ENCODE peak calls at places on chromosome 7, in five cellular contexts. H is body of pancreas, N is left ventricle myocardium inferior, M is AG04450, U is IMR-90. E is an unnamed sample.

GRCh38 chr7:124765401-124766352 is at the start of gene GPR37:
- DNase-seq in H (peak; percentile 70), N (no peak), M (peak; percentile 78), U (peak; percentile 93), E (peak; percentile 75)

GRCh38 chr7:10720042-10720441 is 253.6 kb upstream of the PHF14 start:
- DNase-seq in H (no peak), N (no peak), M (no peak), U (no peak), E (no peak)

GRCh38 chr7:137987968-137988367 is 13.9 kb downstream of the CREB3L2 start:
- DNase-seq in H (no peak), N (no peak), M (no peak), U (no peak), E (no peak)

GRCh38 chr7:145582742-145583303 is 533.8 kb upstream of the CNTNAP2 start:
- DNase-seq in H (no peak), N (no peak), M (no peak), U (no peak), E (no peak)

GRCh38 chr7:5665106-5666025 is 116.1 kb downstream of the RNF216 start:
- DNase-seq in H (peak; percentile 78), N (peak; percentile 43), M (peak; percentile 44), U (peak; percentile 76), E (peak; percentile 76)

GRCh38 chr7:27167170-27167505 is 1.8 kb upstream of the HOXA9 start:
- DNase-seq in H (no peak), N (peak; percentile 1), M (no peak), U (no peak), E (peak; percentile 9)

GRCh38 chr7:27316311-27316710 is 73.7 kb downstream of the EVX1 start:
- DNase-seq in H (no peak), N (no peak), M (no peak), U (no peak), E (no peak)

GRCh38 chr7:69531050-69531449 is 67.2 kb upstream of the AUTS2 start:
- DNase-seq in H (no peak), N (no peak), M (no peak), U (no peak), E (no peak)

GRCh38 chr7:131011976-131012375 is 278.0 kb upstream of the KLF14 start:
- DNase-seq in H (no peak), N (no peak), M (peak; percentile 68), U (peak; percentile 89), E (no peak)

GRCh38 chr7:33677556-33677955 is 227.8 kb upstream of the BMPER start:
- DNase-seq in H (no peak), N (no peak), M (no peak), U (peak; percentile 20), E (no peak)

GRCh38 chr7:42883950-42884349 is 27.9 kb downstream of the C7orf25 start:
- DNase-seq in H (no peak), N (peak; percentile 28), M (no peak), U (peak; percentile 22), E (peak; percentile 28)

GRCh38 chr7:67380858-67381257 is 384.2 kb downstream of the TYW1 start:
- DNase-seq in H (no peak), N (no peak), M (no peak), U (no peak), E (no peak)

GRCh38 chr7:772005-772294 is 44.9 kb upstream of the PRKAR1B start:
- DNase-seq in H (no peak), N (no peak), M (no peak), U (no peak), E (no peak)

GRCh38 chr7:85765698-85766298 is 578.9 kb upstream of the SEMA3D start:
- DNase-seq in H (no peak), N (no peak), M (no peak), U (no peak), E (no peak)

GRCh38 chr7:67377939-67378862 is 381.6 kb downstream of the TYW1 start:
- DNase-seq in H (peak; percentile 75), N (peak; percentile 48), M (peak; percentile 29), U (peak; percentile 61), E (peak; percentile 86)

GRCh38 chr7:6589829-6590644 is at the start of gene INTS15:
- DNase-seq in H (peak; percentile 85), N (peak; percentile 77), M (peak; percentile 39), U (peak; percentile 77), E (peak; percentile 85)

GRCh38 chr7:34165927-34166550 is 260.7 kb downstream of the BMPER start:
- DNase-seq in H (no peak), N (no peak), M (no peak), U (peak; percentile 60), E (no peak)

GRCh38 chr7:91713669-91714068 is 166.8 kb downstream of the MTERF1 start:
- DNase-seq in H (no peak), N (no peak), M (no peak), U (no peak), E (no peak)

GRCh38 chr7:80735330-80735729 is 96.9 kb downstream of the CD36 start:
- DNase-seq in H (no peak), N (peak; percentile 19), M (no peak), U (no peak), E (no peak)

GRCh38 chr7:55774327-55775050 is 88.1 kb downstream of the SEPTIN14 start:
- DNase-seq in H (peak; percentile 51), N (no peak), M (no peak), U (no peak), E (no peak)

GRCh38 chr7:134785842-134786241 is 6.4 kb downstream of the CALD1 start:
- DNase-seq in H (no peak), N (no peak), M (no peak), U (no peak), E (no peak)

GRCh38 chr7:13986208-13986607 is 3.3 kb downstream of the ETV1 start:
- DNase-seq in H (no peak), N (no peak), M (no peak), U (no peak), E (no peak)

GRCh38 chr7:44093102-44093641 is 10.8 kb upstream of the POLM start:
- DNase-seq in H (no peak), N (no peak), M (no peak), U (no peak), E (no peak)

GRCh38 chr7:41711283-41712064 is 8.6 kb upstream of the INHBA start:
- DNase-seq in H (peak; percentile 56), N (no peak), M (no peak), U (peak; percentile 37), E (peak; percentile 52)

GRCh38 chr7:121369462-121369861 is 26.6 kb downstream of the FAM3C start:
- DNase-seq in H (no peak), N (no peak), M (no peak), U (peak; percentile 51), E (no peak)

GRCh38 chr7:80206763-80207162 is 72.1 kb downstream of the GNAI1 start:
- DNase-seq in H (no peak), N (no peak), M (no peak), U (no peak), E (no peak)

GRCh38 chr7:149608168-149608567 is 110.6 kb upstream of the ZNF746 start:
- DNase-seq in H (no peak), N (no peak), M (no peak), U (no peak), E (no peak)
- TF ChIP-seq CTCF in H (no peak), N (no peak), M (no peak), U (no peak), E (no peak)

GRCh38 chr7:2003451-2003930 is 229.3 kb downstream of the MAD1L1 start:
- DNase-seq in H (peak; percentile 2), N (peak; percentile 7), M (no peak), U (no peak), E (peak; percentile 12)

GRCh38 chr7:2005746-2006145 is 227.0 kb downstream of the MAD1L1 start:
- DNase-seq in H (no peak), N (no peak), M (no peak), U (no peak), E (no peak)

GRCh38 chr7:2006231-2006771 is 226.4 kb downstream of the MAD1L1 start:
- DNase-seq in H (peak; percentile 3), N (no peak), M (no peak), U (no peak), E (no peak)

GRCh38 chr7:2003931-2004812 is 228.6 kb downstream of the MAD1L1 start:
- DNase-seq in H (peak; percentile 3), N (peak; percentile 13), M (no peak), U (no peak), E (peak; percentile 28)

GRCh38 chr7:2004841-2005351 is 227.8 kb downstream of the MAD1L1 start:
- DNase-seq in H (peak; percentile 3), N (peak; percentile 12), M (no peak), U (no peak), E (peak; percentile 15)
- TF ChIP-seq CTCF in H (no peak), N (no peak), M (no peak), U (no peak), E (no peak)

GRCh38 chr7:77993823-77994222 is 195.2 kb downstream of the PHTF2 start:
- DNase-seq in H (no peak), N (no peak), M (no peak), U (no peak), E (no peak)

GRCh38 chr7:77989981-77990566 is 191.5 kb downstream of the PHTF2 start:
- DNase-seq in H (peak; percentile 9), N (no peak), M (no peak), U (no peak), E (peak; percentile 25)

GRCh38 chr7:77991656-77992055 is 193.1 kb downstream of the PHTF2 start:
- DNase-seq in H (no peak), N (no peak), M (no peak), U (no peak), E (no peak)

GRCh38 chr7:77995717-77996116 is 197.1 kb downstream of the PHTF2 start:
- DNase-seq in H (no peak), N (no peak), M (no peak), U (peak; percentile 24), E (peak; percentile 27)
- TF ChIP-seq CTCF in H (no peak), N (no peak), M (peak; percentile 45), U (peak; percentile 3), E (peak; percentile 42)

DNA sequence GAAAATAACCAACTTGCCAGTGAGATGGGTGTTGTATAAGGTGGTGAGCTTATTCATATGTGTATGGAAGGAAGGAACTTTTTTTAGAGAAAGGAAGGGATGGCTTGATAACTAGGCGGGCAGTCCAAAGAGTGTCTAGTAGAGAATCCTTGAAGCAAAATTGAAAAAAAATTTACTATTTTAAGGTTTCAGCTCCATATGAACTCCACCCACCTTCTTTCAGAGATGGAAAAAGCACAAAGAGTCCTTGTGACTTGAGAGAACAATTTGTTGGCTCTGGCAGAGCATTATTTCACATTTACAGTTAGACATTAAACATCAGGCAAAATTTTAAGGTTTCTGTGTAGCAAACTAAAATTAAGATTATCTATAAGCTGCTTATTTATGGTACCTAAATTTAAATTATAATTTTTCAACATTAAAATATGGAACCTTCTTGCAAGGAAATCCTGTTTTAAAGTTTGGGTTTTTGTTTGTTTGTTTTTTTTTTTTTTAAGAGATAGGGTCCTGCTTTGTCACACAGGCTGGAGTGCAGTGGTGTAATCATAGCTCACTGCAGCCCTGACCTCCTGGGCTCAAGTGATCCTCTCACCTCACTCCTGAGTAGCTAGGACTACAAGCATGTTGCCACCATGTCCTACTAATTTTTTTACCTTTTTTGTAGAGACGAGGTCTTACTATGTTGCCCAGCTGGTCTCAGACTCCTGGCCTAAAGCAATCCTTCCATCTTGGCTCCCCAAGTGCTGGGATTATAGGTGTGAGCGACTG is 12.2 kb downstream of the PTPN12 start:
- DNase-seq in H (no peak), N (no peak), M (no peak), U (no peak), E (no peak)
- TF ChIP-seq CTCF in H (no peak), N (no peak), M (no peak), U (no peak), E (no peak)